ENCODE peak calls at places on chromosome 14, in four cellular contexts. One of them, this sample, is unnamed.

GRCh38 chr14:30573203-30573814 is 14.4 kb downstream of the G2E3 start:
- DNase-seq in progenitor cell of endocrine pancreas: no peak
- DNase-seq in lower lobe of right lung: no peak
- DNase-seq in AG04450: no peak
- DNase-seq in this sample: no peak

GRCh38 chr14:32542507-32542906 is 213.4 kb downstream of the AKAP6 start:
- DNase-seq in AG04450: no peak
- DNase-seq in progenitor cell of endocrine pancreas: no peak
- DNase-seq in lower lobe of right lung: no peak
- DNase-seq in this sample: no peak

GRCh38 chr14:65604946-65605345 is 192.4 kb downstream of the FUT8 start:
- DNase-seq in progenitor cell of endocrine pancreas: no peak
- DNase-seq in lower lobe of right lung: no peak
- DNase-seq in AG04450: no peak
- DNase-seq in this sample: no peak

GRCh38 chr14:60250318-60251035 is 1.5 kb downstream of the PPM1A start:
- DNase-seq in AG04450: no peak
- DNase-seq in lower lobe of right lung: no peak
- DNase-seq in progenitor cell of endocrine pancreas: no peak
- DNase-seq in this sample: no peak

GRCh38 chr14:44531648-44532047 is 24.6 kb upstream of the FSCB start:
- DNase-seq in lower lobe of right lung: no peak
- DNase-seq in AG04450: no peak
- DNase-seq in progenitor cell of endocrine pancreas: no peak
- DNase-seq in this sample: no peak

GRCh38 chr14:65945333-65945732 is 532.8 kb downstream of the FUT8 start:
- DNase-seq in lower lobe of right lung: no peak
- DNase-seq in AG04450: no peak
- DNase-seq in progenitor cell of endocrine pancreas: no peak
- DNase-seq in this sample: no peak

GRCh38 chr14:81062380-81062779 is 107.0 kb downstream of the TSHR start:
- DNase-seq in progenitor cell of endocrine pancreas: no peak
- DNase-seq in lower lobe of right lung: no peak
- DNase-seq in AG04450: no peak
- DNase-seq in this sample: no peak

GRCh38 chr14:73977896-73978295 is 27.8 kb downstream of the COQ6 start:
- DNase-seq in progenitor cell of endocrine pancreas: no peak
- DNase-seq in lower lobe of right lung: no peak
- DNase-seq in AG04450: peak; percentile 50
- DNase-seq in this sample: no peak

GRCh38 chr14:56846970-56847928 is 37.0 kb upstream of the OTX2 start:
- DNase-seq in progenitor cell of endocrine pancreas: no peak
- DNase-seq in AG04450: no peak
- DNase-seq in lower lobe of right lung: no peak
- DNase-seq in this sample: no peak

GRCh38 chr14:70018713-70019201 is 139.5 kb downstream of the SMOC1 start:
- DNase-seq in progenitor cell of endocrine pancreas: no peak
- DNase-seq in lower lobe of right lung: no peak
- DNase-seq in AG04450: no peak
- DNase-seq in this sample: no peak

GRCh38 chr14:65360144-65360784 is 52.3 kb upstream of the FUT8 start:
- DNase-seq in AG04450: no peak
- DNase-seq in lower lobe of right lung: no peak
- DNase-seq in progenitor cell of endocrine pancreas: no peak
- DNase-seq in this sample: no peak

GRCh38 chr14:23660290-23661226 is 24.4 kb downstream of the DHRS2 start:
- DNase-seq in AG04450: no peak
- DNase-seq in progenitor cell of endocrine pancreas: no peak
- DNase-seq in lower lobe of right lung: no peak
- DNase-seq in this sample: no peak

GRCh38 chr14:69360438-69361108 is 37.5 kb downstream of the ERH start:
- DNase-seq in AG04450: no peak
- DNase-seq in progenitor cell of endocrine pancreas: no peak
- DNase-seq in lower lobe of right lung: no peak
- DNase-seq in this sample: no peak

GRCh38 chr14:77804592-77804991 is 4.7 kb downstream of the ADCK1 start:
- DNase-seq in progenitor cell of endocrine pancreas: no peak
- DNase-seq in AG04450: no peak
- DNase-seq in lower lobe of right lung: no peak
- DNase-seq in this sample: no peak
- TF ChIP-seq CTCF in progenitor cell of endocrine pancreas: peak; percentile 34
- TF ChIP-seq CTCF in AG04450: peak; percentile 1
- TF ChIP-seq CTCF in lower lobe of right lung: peak; percentile 11
- TF ChIP-seq CTCF in this sample: peak; percentile 36

DNA sequence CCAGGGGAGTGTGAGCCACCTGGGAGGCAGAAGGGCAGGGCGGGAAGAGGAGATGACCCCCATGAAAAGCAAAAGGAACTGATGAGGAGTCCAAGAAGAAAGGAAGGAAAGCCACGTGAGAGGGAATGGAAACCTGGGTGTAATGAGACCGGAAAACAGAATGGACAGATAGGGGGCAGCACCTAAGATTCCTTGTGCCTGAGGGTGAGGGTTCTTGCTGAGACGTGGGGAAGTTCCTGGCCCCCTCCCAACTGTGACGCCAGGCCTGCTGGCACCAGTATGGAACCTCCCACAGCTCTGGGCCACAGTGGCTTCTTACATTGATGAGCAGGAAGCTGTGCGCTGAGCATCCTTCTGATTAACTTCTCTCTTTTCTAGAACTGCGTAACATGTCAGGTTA is 30.8 kb downstream of the TTC7B start:
- DNase-seq in AG04450: no peak
- DNase-seq in lower lobe of right lung: no peak
- DNase-seq in progenitor cell of endocrine pancreas: no peak
- DNase-seq in this sample: no peak
- TF ChIP-seq CTCF in AG04450: peak; percentile 16
- TF ChIP-seq CTCF in lower lobe of right lung: no peak
- TF ChIP-seq CTCF in progenitor cell of endocrine pancreas: no peak
- TF ChIP-seq CTCF in this sample: peak; percentile 26

GRCh38 chr14:67532998-67533753 is at the start of gene PLEKHH1:
- DNase-seq in AG04450: no peak
- DNase-seq in progenitor cell of endocrine pancreas: peak; percentile 76
- DNase-seq in lower lobe of right lung: peak; percentile 85
- DNase-seq in this sample: peak; percentile 77
- TF ChIP-seq CTCF in AG04450: no peak
- TF ChIP-seq CTCF in progenitor cell of endocrine pancreas: peak; percentile 61
- TF ChIP-seq CTCF in lower lobe of right lung: no peak
- TF ChIP-seq CTCF in this sample: no peak

GRCh38 chr14:103625361-103626095 is 3.5 kb upstream of the KLC1 start:
- DNase-seq in progenitor cell of endocrine pancreas: no peak
- DNase-seq in AG04450: no peak
- DNase-seq in lower lobe of right lung: no peak
- DNase-seq in this sample: no peak

GRCh38 chr14:103623883-103624482 is 5.0 kb upstream of the KLC1 start:
- DNase-seq in lower lobe of right lung: peak; percentile 79
- DNase-seq in AG04450: no peak
- DNase-seq in progenitor cell of endocrine pancreas: no peak
- DNase-seq in this sample: no peak

GRCh38 chr14:103623308-103623707 is 5.7 kb upstream of the KLC1 start:
- DNase-seq in lower lobe of right lung: no peak
- DNase-seq in AG04450: no peak
- DNase-seq in progenitor cell of endocrine pancreas: no peak
- DNase-seq in this sample: no peak

GRCh38 chr14:103626150-103626850 is 2.7 kb upstream of the KLC1 start:
- DNase-seq in AG04450: no peak
- DNase-seq in lower lobe of right lung: no peak
- DNase-seq in progenitor cell of endocrine pancreas: no peak
- DNase-seq in this sample: no peak

DNA sequence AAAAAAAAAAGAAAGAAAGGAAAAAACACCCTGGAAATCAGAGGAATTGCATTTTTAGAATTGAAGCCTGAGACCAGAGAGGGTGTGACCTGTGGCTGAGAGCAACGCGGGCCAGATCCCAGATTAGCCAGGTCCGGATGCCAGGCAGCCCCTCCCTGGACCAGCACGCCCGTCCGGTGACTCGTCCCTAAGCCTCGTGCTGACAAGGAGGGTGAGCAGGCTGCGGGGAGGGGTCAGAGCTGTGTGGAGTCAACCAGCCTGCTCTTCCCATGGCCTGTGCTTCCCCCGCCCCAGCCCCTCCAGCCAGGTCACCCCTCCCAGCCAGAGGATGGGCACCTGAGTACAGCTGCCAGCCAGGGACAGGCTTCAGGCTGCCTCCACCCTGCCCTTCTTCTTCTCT is 4.2 kb upstream of the KLC1 start:
- DNase-seq in AG04450: no peak
- DNase-seq in lower lobe of right lung: peak; percentile 81
- DNase-seq in progenitor cell of endocrine pancreas: no peak
- DNase-seq in this sample: no peak
- TF ChIP-seq CTCF in AG04450: no peak
- TF ChIP-seq CTCF in lower lobe of right lung: no peak
- TF ChIP-seq CTCF in progenitor cell of endocrine pancreas: no peak
- TF ChIP-seq CTCF in this sample: no peak

GRCh38 chr14:25150401-25150800 is 100.5 kb upstream of the STXBP6 start:
- DNase-seq in lower lobe of right lung: no peak
- DNase-seq in progenitor cell of endocrine pancreas: no peak
- DNase-seq in AG04450: no peak
- DNase-seq in this sample: no peak

GRCh38 chr14:25150934-25151790 is 101.2 kb upstream of the STXBP6 start:
- DNase-seq in AG04450: no peak
- DNase-seq in lower lobe of right lung: no peak
- DNase-seq in progenitor cell of endocrine pancreas: no peak
- DNase-seq in this sample: no peak
- TF ChIP-seq CTCF in AG04450: peak; percentile 70
- TF ChIP-seq CTCF in lower lobe of right lung: peak; percentile 84
- TF ChIP-seq CTCF in progenitor cell of endocrine pancreas: peak; percentile 86
- TF ChIP-seq CTCF in this sample: peak; percentile 71